ENCODE peak calls at places on chromosomes 4 and X, in ten cellular contexts. B is HCT116; Z is activated CD4-positive, alpha-beta T cell treated with anti-CD3 and anti-CD28 coated beads for 48 hours; U is Calu3; J is bronchial epithelial cell; Y is activated naive CD4-positive, alpha-beta T cell treated with Interleukin-2 at 50 U/mL for 16 hours; P is HCEC 1CT; G is heart left ventricle; V is NCI-H1436; R is T follicular helper cell. Q is an unnamed sample.

GRCh38 chr4:77818667-77819408 is at the start of gene CNOT6L:
- DNase-seq in J (peak), R (peak), G (peak), V (peak), P (peak), Z (peak), U (peak), B (peak), Y (peak), Q (peak)

GRCh38 chr4:169099775-169100180 is 89.7 kb upstream of the CBR4 start:
- DNase-seq in U (no peak), Y (no peak), P (no peak), Z (no peak), R (no peak), B (no peak), G (no peak), V (no peak), J (no peak), Q (no peak)

GRCh38 chrX:19602866-19603620 is 87.7 kb upstream of the MAP3K15 start:
- DNase-seq in J (peak), Y (no peak), B (peak), P (peak), V (no peak), Z (peak), G (no peak), R (no peak), U (peak), Q (no peak)

GRCh38 chrX:134718329-134719317 is 60.4 kb upstream of the PLAC1 start:
- DNase-seq in J (peak), Y (peak), G (no peak), U (peak), V (no peak), R (no peak), Z (peak), P (peak), B (peak), Q (no peak)

GRCh38 chrX:41350150-41350975 is 16.4 kb downstream of the DDX3X start:
- DNase-seq in R (no peak), G (no peak), V (no peak), Z (no peak), B (no peak), P (peak), Y (no peak), J (no peak), U (no peak), Q (no peak)

GRCh38 chrX:131393426-131393825 is 104.3 kb upstream of the IGSF1 start:
- DNase-seq in B (no peak), Z (no peak), J (no peak), R (no peak), V (no peak), Y (no peak), G (no peak), P (no peak), U (no peak), Q (no peak)

GRCh38 chr4:145878501-145879435 is 59.9 kb downstream of the ZNF827 start:
- DNase-seq in B (no peak), Z (no peak), J (no peak), V (no peak), G (no peak), Y (no peak), U (no peak), R (no peak), P (peak), Q (no peak)

GRCh38 chr4:141329174-141329569 is 108.5 kb downstream of the ZNF330 start:
- DNase-seq in Z (no peak), V (no peak), B (no peak), J (peak), P (peak), Y (no peak), R (no peak), G (no peak), U (no peak), Q (no peak)

Q was measured in activated B cell treated with CpG ODN at 0.5 μM for 24 hours.